ENCODE peak calls at places on chromosomes 12 and 14, in ten cellular contexts. C is neuronal stem cell; B is iPS-NIHi11; R is left ventricle myocardium superior; G is cerebellum; Q is naive B cell; J is left kidney; K is activated naive CD8-positive, alpha-beta T cell treated with anti-CD3 and anti-CD28 coated beads, Interleukin-2, amount 50 U/mL, for 24 hours; M is A549; D is LoVo. A is an unnamed sample.

GRCh38 chr12:108627134-108627920 is 6.4 kb downstream of the SELPLG start:
- DNase-seq in C (no peak), B (no peak), R (no peak), G (no peak), Q (no peak), J (no peak), K (no peak), M (no peak), D (no peak), A (no peak)

GRCh38 chr14:59600211-59600945 is 23.8 kb upstream of the CCDC175 start:
- DNase-seq in C (no peak), B (no peak), R (no peak), G (no peak), Q (no peak), J (no peak), K (no peak), M (no peak), D (no peak), A (no peak)

GRCh38 chr12:100574262-100575074 is 984 bp downstream of the GAS2L3 start:
- DNase-seq in C (peak), B (peak), R (peak), G (no peak), Q (no peak), J (peak), K (no peak), M (peak), D (peak), A (peak)

GRCh38 chr14:92637228-92637627 is 111.2 kb downstream of the LGMN start:
- DNase-seq in C (peak), B (no peak), R (no peak), G (no peak), Q (no peak), J (peak), K (no peak), M (no peak), D (no peak), A (no peak)

GRCh38 chr14:101497910-101498860 is 63.1 kb upstream of the DIO3 start:
- DNase-seq in C (no peak), B (no peak), R (no peak), G (no peak), Q (no peak), J (no peak), K (no peak), M (no peak), D (no peak), A (no peak)

GRCh38 chr14:99865408-99865807 is 72.2 kb downstream of the EML1 start:
- DNase-seq in C (no peak), B (no peak), R (no peak), G (no peak), Q (no peak), J (no peak), K (no peak), M (no peak), D (no peak), A (no peak)

GRCh38 chr12:46218509-46219095 is 50.2 kb downstream of the SLC38A1 start:
- DNase-seq in C (no peak), B (no peak), R (no peak), G (no peak), Q (no peak), J (no peak), K (peak), M (no peak), D (no peak), A (peak)

GRCh38 chr14:97058071-97058470 is 260.9 kb downstream of the VRK1 start:
- DNase-seq in C (no peak), B (no peak), R (no peak), G (no peak), Q (no peak), J (no peak), K (no peak), M (no peak), D (no peak), A (no peak)

GRCh38 chr12:24950231-24950834 is 1.4 kb upstream of the BCAT1 start:
- DNase-seq in C (no peak), B (no peak), R (no peak), G (no peak), Q (no peak), J (no peak), K (no peak), M (no peak), D (no peak), A (no peak)

GRCh38 chr12:11580125-11580751 is 69.2 kb upstream of the ETV6 start:
- DNase-seq in C (no peak), B (no peak), R (no peak), G (no peak), Q (no peak), J (no peak), K (no peak), M (peak), D (peak), A (peak)

GRCh38 chr12:54201001-54201794 is 12.4 kb upstream of the SMUG1 start:
- DNase-seq in C (peak), B (peak), R (peak), G (peak), Q (peak), J (peak), K (peak), M (peak), D (peak), A (peak)